ENCODE peak calls at places on chromosomes 2 and 18, in eight cellular contexts. X is MV-4-11; I is AG08396; N is NCI-H774; J is posterior cingulate gyrus; A is activated CD4-positive, CD25-positive, alpha-beta regulatory T cell treated with anti-CD3 and anti-CD28 coated beads, Interleukin-2, amount 50 U/mL, for 72 hours; P is C1 segment of cervical spinal cord; W is memory B cell. Y is an unnamed sample.

GRCh38 chr2:160486341-160486740 is 7.3 kb downstream of the RBMS1 start:
- DNase-seq in X (no peak), I (no peak), N (no peak), J (no peak), A (no peak), P (no peak), W (no peak), Y (peak; percentile 46)

GRCh38 chr2:1687254-1687653 is 57.1 kb downstream of the PXDN start:
- DNase-seq in X (no peak), I (no peak), N (no peak), J (no peak), A (no peak), P (no peak), W (no peak), Y (no peak)

GRCh38 chr2:203740741-203741363 is 34.4 kb downstream of the CD28 start:
- DNase-seq in X (no peak), I (no peak), N (no peak), J (no peak), A (no peak), P (no peak), W (no peak), Y (peak; percentile 34)

GRCh38 chr2:238504181-238504711 is 77.5 kb downstream of the ASB1 start:
- DNase-seq in X (no peak), I (no peak), N (peak; percentile 30), J (no peak), A (no peak), P (no peak), W (no peak), Y (no peak)

GRCh38 chr2:42138163-42139016 is 30.8 kb upstream of the EML4 start:
- DNase-seq in X (no peak), I (peak; percentile 62), N (no peak), J (no peak), A (no peak), P (no peak), W (no peak), Y (peak; percentile 96)

GRCh38 chr2:96336873-96337272 is 1.3 kb downstream of the NCAPH start:
- DNase-seq in X (peak; percentile 81), I (no peak), N (no peak), J (no peak), A (no peak), P (no peak), W (no peak), Y (no peak)

GRCh38 chr2:49840428-49840975 is 686.2 kb upstream of the FSHR start:
- DNase-seq in X (no peak), I (no peak), N (no peak), J (no peak), A (no peak), P (no peak), W (no peak), Y (no peak)

GRCh38 chr2:98550165-98550564 is 58.1 kb downstream of the COA5 start:
- DNase-seq in X (no peak), I (no peak), N (no peak), J (no peak), A (no peak), P (no peak), W (no peak), Y (no peak)

GRCh38 chr18:9535430-9535972 is 60.2 kb downstream of the RALBP1 start:
- DNase-seq in X (no peak), I (peak; percentile 87), N (no peak), J (no peak), A (no peak), P (no peak), W (no peak), Y (peak; percentile 89)

GRCh38 chr2:18991177-18992168 is 366.9 kb downstream of the OSR1 start:
- DNase-seq in X (no peak), I (peak; percentile 47), N (peak; percentile 41), J (no peak), A (no peak), P (peak; percentile 17), W (no peak), Y (peak; percentile 63)

GRCh38 chr18:11339121-11339520 is 189.8 kb upstream of the PIEZO2 start:
- DNase-seq in X (no peak), I (no peak), N (no peak), J (no peak), A (no peak), P (no peak), W (no peak), Y (no peak)

GRCh38 chr2:20216130-20217025 is 8.6 kb downstream of the SDC1 start:
- DNase-seq in X (no peak), I (no peak), N (no peak), J (no peak), A (no peak), P (no peak), W (no peak), Y (no peak)

GRCh38 chr18:11119962-11120361 is 29.4 kb downstream of the PIEZO2 start:
- DNase-seq in X (no peak), I (no peak), N (no peak), J (no peak), A (no peak), P (no peak), W (no peak), Y (peak; percentile 88)

GRCh38 chr18:72233106-72233505 is 311.0 kb downstream of the CBLN2 start:
- DNase-seq in X (no peak), I (no peak), N (peak; percentile 69), J (no peak), A (no peak), P (no peak), W (no peak), Y (no peak)

GRCh38 chr2:13474538-13474937 is 757.8 kb downstream of the TRIB2 start:
- DNase-seq in X (no peak), I (no peak), N (no peak), J (no peak), A (no peak), P (no peak), W (no peak), Y (no peak)

GRCh38 chr2:60570281-60570680 is 16.8 kb upstream of the BCL11A start:
- DNase-seq in X (no peak), I (no peak), N (no peak), J (no peak), A (no peak), P (no peak), W (no peak), Y (no peak)

GRCh38 chr2:9812945-9813311 is 30.3 kb upstream of the TAF1B start:
- DNase-seq in X (peak; percentile 17), I (no peak), N (no peak), J (no peak), A (no peak), P (no peak), W (no peak), Y (no peak)

GRCh38 chr2:145066795-145067194 is 546.9 kb upstream of the ZEB2 start:
- DNase-seq in X (no peak), I (no peak), N (no peak), J (peak; percentile 14), A (no peak), P (no peak), W (no peak), Y (no peak)

GRCh38 chr2:95159690-95160449 is at the start of gene ZNF514:
- DNase-seq in X (peak; percentile 35), I (peak; percentile 92), N (peak; percentile 78), J (peak; percentile 68), A (peak; percentile 80), P (no peak), W (peak; percentile 69), Y (peak; percentile 77)

GRCh38 chr2:241422350-241422749 is 66.3 kb downstream of the FARP2 start:
- DNase-seq in X (no peak), I (no peak), N (no peak), J (no peak), A (no peak), P (no peak), W (no peak), Y (no peak)

GRCh38 chr2:211690736-211691135 is 847.9 kb downstream of the ERBB4 start:
- DNase-seq in X (no peak), I (no peak), N (no peak), J (no peak), A (no peak), P (no peak), W (no peak), Y (no peak)

GRCh38 chr2:56519806-56520205 is 336.0 kb downstream of the CCDC85A start:
- DNase-seq in X (no peak), I (no peak), N (no peak), J (no peak), A (no peak), P (no peak), W (no peak), Y (peak; percentile 3)

Y was measured in fibroblast of villous mesenchyme.